ENCODE peak calls at places on chromosomes 4 and X, in four cellular contexts. One of them, this sample, is unnamed.
A peak's percentile ranks its signal among the peaks of the same experiment; 100 is the strongest.

GRCh38 chrX:31319586-31319985 is 247.7 kb upstream of the FTHL17 start:
- DNase-seq in A549: no peak
- DNase-seq in prostate gland: no peak
- DNase-seq in body of pancreas: no peak
- DNase-seq in this sample: no peak

GRCh38 chr4:86816463-86817107 is 32.6 kb downstream of the SLC10A6 start:
- DNase-seq in body of pancreas: no peak
- DNase-seq in A549: no peak
- DNase-seq in prostate gland: no peak
- DNase-seq in this sample: peak; percentile 38

GRCh38 chr4:160414516-160414915 is 1311.6 kb downstream of the RAPGEF2 start:
- DNase-seq in prostate gland: no peak
- DNase-seq in A549: no peak
- DNase-seq in body of pancreas: no peak
- DNase-seq in this sample: no peak

GRCh38 chrX:102517331-102517730 is 792 bp upstream of the TMSB15A start:
- DNase-seq in prostate gland: no peak
- DNase-seq in A549: peak; percentile 27
- DNase-seq in body of pancreas: no peak
- DNase-seq in this sample: no peak

GRCh38 chr4:92264163-92264562 is 39.6 kb upstream of the GRID2 start:
- DNase-seq in A549: no peak
- DNase-seq in prostate gland: no peak
- DNase-seq in body of pancreas: no peak
- DNase-seq in this sample: no peak

GRCh38 chr4:3483471-3483921 is 20.4 kb downstream of the DOK7 start:
- DNase-seq in body of pancreas: no peak
- DNase-seq in prostate gland: no peak
- DNase-seq in A549: no peak
- DNase-seq in this sample: peak; percentile 94

GRCh38 chr4:150302553-150302952 is 224.3 kb downstream of the DCLK2 start:
- DNase-seq in body of pancreas: no peak
- DNase-seq in A549: peak; percentile 64
- DNase-seq in prostate gland: no peak
- DNase-seq in this sample: no peak

GRCh38 chr4:8236141-8236919 is 33.2 kb upstream of the HTRA3 start:
- DNase-seq in body of pancreas: no peak
- DNase-seq in prostate gland: no peak
- DNase-seq in A549: no peak
- DNase-seq in this sample: no peak

GRCh38 chr4:151604238-151604637 is 156.6 kb downstream of the GATB start:
- DNase-seq in body of pancreas: no peak
- DNase-seq in A549: peak; percentile 3
- DNase-seq in prostate gland: no peak
- DNase-seq in this sample: no peak

GRCh38 chrX:155744534-155744933 is 131.8 kb upstream of the TMLHE start:
- DNase-seq in A549: no peak
- DNase-seq in body of pancreas: no peak
- DNase-seq in prostate gland: no peak
- DNase-seq in this sample: no peak

GRCh38 chr4:148849581-148849980 is 407.4 kb upstream of the NR3C2 start:
- DNase-seq in A549: no peak
- DNase-seq in body of pancreas: no peak
- DNase-seq in prostate gland: no peak
- DNase-seq in this sample: no peak

GRCh38 chrX:133531012-133531411 is 115.7 kb upstream of the GPC4 start:
- DNase-seq in body of pancreas: no peak
- DNase-seq in A549: no peak
- DNase-seq in prostate gland: no peak
- DNase-seq in this sample: no peak

GRCh38 chr4:30948653-30949052 is 228.5 kb downstream of the PCDH7 start:
- DNase-seq in body of pancreas: no peak
- DNase-seq in A549: no peak
- DNase-seq in prostate gland: no peak
- DNase-seq in this sample: no peak

GRCh38 chrX:120021927-120022326 is 55.6 kb downstream of the RHOXF2B start:
- DNase-seq in body of pancreas: no peak
- DNase-seq in prostate gland: no peak
- DNase-seq in A549: no peak
- DNase-seq in this sample: no peak

GRCh38 chr4:38179690-38180299 is 219.6 kb downstream of the PTTG2 start:
- DNase-seq in prostate gland: peak; percentile 86
- DNase-seq in A549: peak; percentile 55
- DNase-seq in body of pancreas: peak; percentile 84
- DNase-seq in this sample: peak; percentile 76

GRCh38 chr4:114087596-114088230 is 108.3 kb upstream of the ARSJ start:
- DNase-seq in prostate gland: no peak
- DNase-seq in A549: no peak
- DNase-seq in body of pancreas: no peak
- DNase-seq in this sample: no peak

GRCh38 chr4:1204828-1205591 is 32.6 kb upstream of the SPON2 start:
- DNase-seq in body of pancreas: peak; percentile 9
- DNase-seq in prostate gland: no peak
- DNase-seq in A549: no peak
- DNase-seq in this sample: no peak

GRCh38 chr4:183165371-183165770 is 66.3 kb downstream of the WWC2 start:
- DNase-seq in A549: no peak
- DNase-seq in prostate gland: no peak
- DNase-seq in body of pancreas: no peak
- DNase-seq in this sample: no peak

GRCh38 chr4:48296330-48296729 is 26.7 kb upstream of the TEC start:
- DNase-seq in body of pancreas: no peak
- DNase-seq in A549: no peak
- DNase-seq in prostate gland: no peak
- DNase-seq in this sample: no peak

GRCh38 chrX:39519566-39520301 is 578.0 kb downstream of the BCOR start:
- DNase-seq in prostate gland: no peak
- DNase-seq in A549: no peak
- DNase-seq in body of pancreas: no peak
- DNase-seq in this sample: peak; percentile 80

GRCh38 chrX:45845142-45845541 is 644.5 kb upstream of the DIPK2B start:
- DNase-seq in prostate gland: no peak
- DNase-seq in body of pancreas: no peak
- DNase-seq in A549: no peak
- DNase-seq in this sample: no peak

GRCh38 chrX:66030505-66031317 is 9.2 kb downstream of the VSIG4 start:
- DNase-seq in A549: peak; percentile 21
- DNase-seq in prostate gland: no peak
- DNase-seq in body of pancreas: no peak
- DNase-seq in this sample: no peak

GRCh38 chrX:31333181-31333831 is 261.5 kb upstream of the FTHL17 start:
- DNase-seq in prostate gland: no peak
- DNase-seq in body of pancreas: no peak
- DNase-seq in A549: no peak
- DNase-seq in this sample: no peak

GRCh38 chr4:160426233-160426632 is 1323.4 kb downstream of the RAPGEF2 start:
- DNase-seq in A549: no peak
- DNase-seq in body of pancreas: no peak
- DNase-seq in prostate gland: no peak
- DNase-seq in this sample: no peak

GRCh38 chrX:129724767-129725166 is 14.0 kb upstream of the XPNPEP2 start:
- DNase-seq in prostate gland: no peak
- DNase-seq in A549: no peak
- DNase-seq in body of pancreas: no peak
- DNase-seq in this sample: no peak

GRCh38 chr4:123821861-123822260 is 425.3 kb downstream of the SPRY1 start:
- DNase-seq in body of pancreas: no peak
- DNase-seq in prostate gland: no peak
- DNase-seq in A549: peak; percentile 5
- DNase-seq in this sample: no peak

GRCh38 chr4:184282251-184282713 is 64.6 kb upstream of the ENPP6 start:
- DNase-seq in prostate gland: peak; percentile 60
- DNase-seq in body of pancreas: no peak
- DNase-seq in A549: no peak
- DNase-seq in this sample: no peak

GRCh38 chrX:17629519-17629918 is 107.8 kb upstream of the SCML1 start:
- DNase-seq in A549: no peak
- DNase-seq in prostate gland: peak; percentile 4
- DNase-seq in body of pancreas: no peak
- DNase-seq in this sample: no peak

GRCh38 chr4:7347981-7348380 is 86.7 kb downstream of the PSAPL1 start:
- DNase-seq in prostate gland: no peak
- DNase-seq in A549: peak; percentile 51
- DNase-seq in body of pancreas: no peak
- DNase-seq in this sample: no peak

GRCh38 chr4:76224193-76224592 is 10.6 kb upstream of the SCARB2 start:
- DNase-seq in prostate gland: no peak
- DNase-seq in A549: no peak
- DNase-seq in body of pancreas: no peak
- DNase-seq in this sample: no peak

GRCh38 chrX:10197597-10198210 is 40.9 kb downstream of the CLCN4 start:
- DNase-seq in body of pancreas: no peak
- DNase-seq in A549: no peak
- DNase-seq in prostate gland: no peak
- DNase-seq in this sample: peak; percentile 28

GRCh38 chrX:116427976-116428375 is 8.4 kb upstream of the SLC6A14 start:
- DNase-seq in A549: no peak
- DNase-seq in prostate gland: no peak
- DNase-seq in body of pancreas: no peak
- DNase-seq in this sample: no peak

GRCh38 chrX:108261541-108262218 is 170.1 kb downstream of the ATG4A start:
- DNase-seq in A549: peak; percentile 44
- DNase-seq in prostate gland: peak; percentile 29
- DNase-seq in body of pancreas: no peak
- DNase-seq in this sample: no peak

GRCh38 chrX:24260827-24261550 is 52.9 kb downstream of the SUPT20HL2 start:
- DNase-seq in body of pancreas: no peak
- DNase-seq in prostate gland: no peak
- DNase-seq in A549: no peak
- DNase-seq in this sample: peak; percentile 44

GRCh38 chrX:20523626-20524312 is 257.1 kb upstream of the RPS6KA3 start:
- DNase-seq in A549: no peak
- DNase-seq in body of pancreas: no peak
- DNase-seq in prostate gland: no peak
- DNase-seq in this sample: no peak

GRCh38 chr4:46484881-46485280 is 95.0 kb upstream of the GABRA2 start:
- DNase-seq in body of pancreas: no peak
- DNase-seq in prostate gland: no peak
- DNase-seq in A549: no peak
- DNase-seq in this sample: no peak

DNA sequence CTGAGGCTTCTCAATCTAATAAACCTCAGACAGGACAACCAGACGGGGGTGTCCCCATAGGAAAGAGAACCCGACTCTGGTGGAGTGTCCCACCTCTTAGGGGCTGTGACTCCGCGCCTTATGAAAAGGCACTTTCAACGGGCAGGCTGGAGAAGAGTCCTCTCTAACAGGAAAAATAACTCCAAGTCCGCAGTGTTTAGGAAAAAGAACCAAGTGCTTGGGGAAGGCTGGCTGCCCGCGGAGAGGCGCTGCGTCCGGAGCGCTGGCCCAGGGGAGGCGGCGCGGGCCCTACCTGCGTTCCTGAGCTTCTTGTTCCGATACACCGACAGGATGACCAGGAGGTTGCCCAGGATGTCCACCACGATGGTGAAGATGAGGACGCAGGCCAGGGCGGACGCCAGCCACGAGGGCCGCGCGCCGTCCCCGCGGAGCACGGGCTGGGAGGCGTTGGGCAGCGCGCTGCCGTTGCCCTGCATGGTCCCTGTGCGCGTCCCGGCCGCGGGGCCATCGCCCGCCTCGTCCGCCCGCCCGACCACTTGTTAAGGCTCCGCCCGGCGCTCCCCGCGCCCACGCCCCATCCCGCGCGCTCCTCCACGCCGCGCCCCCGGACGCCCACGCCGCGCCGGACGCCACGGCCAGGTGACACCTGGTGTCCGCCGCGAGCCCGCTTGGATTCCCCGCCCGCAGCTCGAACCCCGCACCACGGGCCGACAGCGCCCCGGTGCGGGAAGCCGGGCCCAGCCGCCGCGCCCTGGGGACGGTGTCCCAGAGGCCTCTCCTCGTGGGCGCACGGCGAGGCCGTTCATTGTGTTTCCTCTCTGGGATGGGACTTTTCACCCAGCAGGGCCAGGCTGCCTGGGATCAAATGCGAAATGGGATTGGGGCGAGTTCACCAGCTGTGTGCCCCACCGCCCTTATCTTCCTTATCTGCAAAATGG is at the start of gene MTNR1A:
- DNase-seq in body of pancreas: peak; percentile 14
- DNase-seq in prostate gland: no peak
- DNase-seq in A549: peak; percentile 44
- DNase-seq in this sample: no peak
- TF ChIP-seq CTCF in body of pancreas: peak; percentile 41
- TF ChIP-seq CTCF in prostate gland: no peak
- TF ChIP-seq CTCF in A549: peak; percentile 39
- TF ChIP-seq CTCF in this sample: no peak

DNA sequence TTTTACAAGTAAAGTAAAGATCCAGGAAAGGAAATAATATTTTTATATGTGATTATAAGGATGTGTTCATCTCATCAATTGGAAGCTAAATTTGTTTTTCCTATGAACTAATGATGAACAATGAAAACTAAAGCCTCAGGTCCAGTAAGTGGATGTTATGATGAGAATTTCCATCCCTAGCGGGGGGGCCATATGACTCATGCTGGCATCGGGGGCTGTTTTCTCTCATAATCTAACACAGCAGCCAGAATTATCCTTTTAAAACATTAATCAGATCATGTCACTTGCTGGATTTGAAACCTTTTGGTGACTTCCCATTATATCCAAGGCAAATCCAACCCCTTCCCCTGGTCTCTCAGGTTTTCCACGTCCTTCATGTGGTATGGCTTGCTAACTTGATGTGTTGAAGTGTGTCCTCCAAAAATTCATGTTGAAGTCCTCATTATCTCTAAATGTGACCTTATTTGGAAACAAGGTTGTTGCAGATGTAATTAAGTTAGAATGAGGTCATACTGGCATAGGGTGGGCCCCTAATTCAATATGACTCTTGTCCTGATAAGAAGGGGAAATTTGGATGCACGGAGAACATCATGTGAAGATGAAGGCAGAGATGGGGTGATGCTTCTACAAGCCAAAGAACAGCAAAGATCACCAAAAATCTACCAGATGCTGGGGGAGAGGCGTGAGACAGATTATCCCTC is 96.8 kb downstream of the AKAP4 start:
- DNase-seq in body of pancreas: no peak
- DNase-seq in prostate gland: no peak
- DNase-seq in A549: no peak
- DNase-seq in this sample: no peak
- TF ChIP-seq POLR2A in body of pancreas: no peak
- TF ChIP-seq POLR2A in prostate gland: no peak
- TF ChIP-seq POLR2A in A549: no peak
- TF ChIP-seq POLR2A in this sample: no peak

DNA sequence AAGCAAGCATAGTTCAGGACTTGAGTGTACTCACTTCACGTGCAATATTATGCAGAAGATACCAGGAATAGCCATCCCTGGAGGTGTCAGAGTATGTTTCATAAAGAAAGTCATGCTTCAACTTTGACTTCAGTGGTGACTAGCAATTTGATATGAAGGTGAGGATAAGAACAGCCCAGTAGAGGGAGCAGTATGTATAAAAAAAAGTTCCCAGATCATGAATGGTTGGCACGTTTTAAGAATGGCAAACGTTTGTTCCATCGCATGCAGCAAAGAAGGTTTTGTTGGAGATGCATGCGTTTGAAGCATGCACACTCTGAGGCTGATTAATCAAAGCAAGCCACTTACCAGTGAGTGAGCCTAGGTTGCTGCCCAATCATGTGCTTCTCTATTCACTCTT is 33.5 kb upstream of the SLITRK4 start:
- DNase-seq in body of pancreas: no peak
- DNase-seq in prostate gland: no peak
- DNase-seq in A549: no peak
- DNase-seq in this sample: no peak
- TF ChIP-seq CTCF in body of pancreas: peak; percentile 19
- TF ChIP-seq CTCF in prostate gland: no peak
- TF ChIP-seq CTCF in A549: no peak
- TF ChIP-seq CTCF in this sample: no peak

GRCh38 chr4:125314676-125315570 is at the start of gene FAT4:
- DNase-seq in prostate gland: peak; percentile 87
- DNase-seq in A549: peak; percentile 88
- DNase-seq in body of pancreas: peak; percentile 86
- DNase-seq in this sample: peak; percentile 96
- TF ChIP-seq POLR2A in prostate gland: peak; percentile 57
- TF ChIP-seq POLR2A in A549: peak; percentile 13
- TF ChIP-seq POLR2A in body of pancreas: peak; percentile 70
- TF ChIP-seq POLR2A in this sample: peak; percentile 89

This sample was measured in heart left ventricle.